ENCODE peak calls at places on chromosomes 1 and 21, in seven cellular contexts. One of them, this sample, is unnamed.

GRCh38 chr1:7401814-7402547 is 369.1 kb upstream of the VAMP3 start:
- DNase-seq in Kasumi-1: no peak
- DNase-seq in CD14-positive monocyte: peak
- DNase-seq in CD8-positive, alpha-beta T cell: no peak
- DNase-seq in activated CD8-positive, alpha-beta T cell treated with anti-CD3 and anti-CD28 coated beads for 36 hours: no peak
- DNase-seq in bronchial epithelial cell: peak
- DNase-seq in left cardiac atrium: no peak
- DNase-seq in this sample: no peak

GRCh38 chr1:84619383-84620093 is 45.3 kb upstream of the CTBS start:
- DNase-seq in CD14-positive monocyte: no peak
- DNase-seq in activated CD8-positive, alpha-beta T cell treated with anti-CD3 and anti-CD28 coated beads for 36 hours: peak
- DNase-seq in bronchial epithelial cell: peak
- DNase-seq in CD8-positive, alpha-beta T cell: no peak
- DNase-seq in left cardiac atrium: no peak
- DNase-seq in Kasumi-1: peak
- DNase-seq in this sample: no peak

GRCh38 chr21:42672699-42673458 is 19.5 kb downstream of the PDE9A start:
- DNase-seq in CD14-positive monocyte: no peak
- DNase-seq in left cardiac atrium: no peak
- DNase-seq in CD8-positive, alpha-beta T cell: no peak
- DNase-seq in activated CD8-positive, alpha-beta T cell treated with anti-CD3 and anti-CD28 coated beads for 36 hours: no peak
- DNase-seq in bronchial epithelial cell: peak
- DNase-seq in Kasumi-1: no peak
- DNase-seq in this sample: no peak

GRCh38 chr1:116091083-116091482 is 20.1 kb upstream of the MAB21L3 start:
- DNase-seq in bronchial epithelial cell: no peak
- DNase-seq in left cardiac atrium: no peak
- DNase-seq in CD8-positive, alpha-beta T cell: no peak
- DNase-seq in activated CD8-positive, alpha-beta T cell treated with anti-CD3 and anti-CD28 coated beads for 36 hours: no peak
- DNase-seq in CD14-positive monocyte: no peak
- DNase-seq in Kasumi-1: no peak
- DNase-seq in this sample: no peak

GRCh38 chr1:41861509-41862410 is 57.0 kb downstream of the HIVEP3 start:
- DNase-seq in bronchial epithelial cell: peak
- DNase-seq in CD14-positive monocyte: no peak
- DNase-seq in CD8-positive, alpha-beta T cell: no peak
- DNase-seq in left cardiac atrium: no peak
- DNase-seq in Kasumi-1: no peak
- DNase-seq in activated CD8-positive, alpha-beta T cell treated with anti-CD3 and anti-CD28 coated beads for 36 hours: no peak
- DNase-seq in this sample: no peak

GRCh38 chr1:47906009-47906432 is 91.2 kb downstream of the TRABD2B start:
- DNase-seq in activated CD8-positive, alpha-beta T cell treated with anti-CD3 and anti-CD28 coated beads for 36 hours: no peak
- DNase-seq in CD8-positive, alpha-beta T cell: no peak
- DNase-seq in Kasumi-1: no peak
- DNase-seq in CD14-positive monocyte: no peak
- DNase-seq in left cardiac atrium: no peak
- DNase-seq in bronchial epithelial cell: peak
- DNase-seq in this sample: no peak

GRCh38 chr1:212968385-212968863 is 18.1 kb downstream of the VASH2 start:
- DNase-seq in CD14-positive monocyte: no peak
- DNase-seq in CD8-positive, alpha-beta T cell: no peak
- DNase-seq in activated CD8-positive, alpha-beta T cell treated with anti-CD3 and anti-CD28 coated beads for 36 hours: no peak
- DNase-seq in Kasumi-1: no peak
- DNase-seq in bronchial epithelial cell: no peak
- DNase-seq in left cardiac atrium: no peak
- DNase-seq in this sample: no peak

GRCh38 chr1:11519629-11520031 is 40.7 kb downstream of the DISP3 start:
- DNase-seq in CD14-positive monocyte: no peak
- DNase-seq in CD8-positive, alpha-beta T cell: no peak
- DNase-seq in activated CD8-positive, alpha-beta T cell treated with anti-CD3 and anti-CD28 coated beads for 36 hours: no peak
- DNase-seq in Kasumi-1: no peak
- DNase-seq in bronchial epithelial cell: no peak
- DNase-seq in left cardiac atrium: no peak
- DNase-seq in this sample: no peak

GRCh38 chr1:93384656-93385055 is 38.9 kb downstream of the DR1 start:
- DNase-seq in left cardiac atrium: no peak
- DNase-seq in bronchial epithelial cell: no peak
- DNase-seq in CD8-positive, alpha-beta T cell: no peak
- DNase-seq in activated CD8-positive, alpha-beta T cell treated with anti-CD3 and anti-CD28 coated beads for 36 hours: no peak
- DNase-seq in CD14-positive monocyte: no peak
- DNase-seq in Kasumi-1: no peak
- DNase-seq in this sample: no peak